ENCODE peak calls at places on chromosomes 13 and 19, in seven cellular contexts. One of them, this sample, is unnamed.

GRCh38 chr19:42352216-42352892 is 26.9 kb downstream of the MEGF8 start:
- DNase-seq in HS-27A: no peak
- DNase-seq in neural crest cell: peak
- DNase-seq in trophoblast cell: no peak
- DNase-seq in adipocyte: no peak
- DNase-seq in GM12864: no peak
- DNase-seq in tibial nerve: no peak
- DNase-seq in this sample: no peak

GRCh38 chr13:42377640-42378382 is 105.9 kb downstream of the AKAP11 start:
- DNase-seq in HS-27A: no peak
- DNase-seq in adipocyte: no peak
- DNase-seq in trophoblast cell: no peak
- DNase-seq in tibial nerve: no peak
- DNase-seq in GM12864: peak
- DNase-seq in neural crest cell: no peak
- DNase-seq in this sample: peak

GRCh38 chr19:56253737-56254136 is 18.8 kb upstream of the EDDM13 start:
- DNase-seq in trophoblast cell: no peak
- DNase-seq in GM12864: peak
- DNase-seq in adipocyte: peak
- DNase-seq in neural crest cell: no peak
- DNase-seq in HS-27A: peak
- DNase-seq in tibial nerve: peak
- DNase-seq in this sample: no peak

GRCh38 chr13:83549671-83550070 is 332.6 kb downstream of the SLITRK1 start:
- DNase-seq in GM12864: no peak
- DNase-seq in HS-27A: no peak
- DNase-seq in neural crest cell: no peak
- DNase-seq in trophoblast cell: no peak
- DNase-seq in tibial nerve: no peak
- DNase-seq in adipocyte: no peak
- DNase-seq in this sample: no peak

GRCh38 chr13:40329682-40330485 is 336.6 kb downstream of the FOXO1 start:
- DNase-seq in trophoblast cell: no peak
- DNase-seq in GM12864: no peak
- DNase-seq in neural crest cell: no peak
- DNase-seq in tibial nerve: no peak
- DNase-seq in HS-27A: no peak
- DNase-seq in adipocyte: no peak
- DNase-seq in this sample: no peak

GRCh38 chr19:13978306-13978705 is 26.0 kb downstream of the DCAF15 start:
- DNase-seq in GM12864: no peak
- DNase-seq in trophoblast cell: no peak
- DNase-seq in adipocyte: no peak
- DNase-seq in HS-27A: no peak
- DNase-seq in neural crest cell: peak
- DNase-seq in tibial nerve: peak
- DNase-seq in this sample: no peak

GRCh38 chr19:13100031-13100588 is 2.5 kb downstream of the LYL1 start:
- DNase-seq in tibial nerve: no peak
- DNase-seq in neural crest cell: no peak
- DNase-seq in adipocyte: no peak
- DNase-seq in GM12864: peak
- DNase-seq in HS-27A: no peak
- DNase-seq in trophoblast cell: no peak
- DNase-seq in this sample: no peak

GRCh38 chr13:66859934-66860867 is 369.9 kb downstream of the PCDH9 start:
- DNase-seq in tibial nerve: no peak
- DNase-seq in adipocyte: no peak
- DNase-seq in trophoblast cell: no peak
- DNase-seq in neural crest cell: no peak
- DNase-seq in HS-27A: no peak
- DNase-seq in GM12864: no peak
- DNase-seq in this sample: no peak

GRCh38 chr19:43551399-43552197 is 18.6 kb downstream of the ZNF575 start:
- DNase-seq in HS-27A: no peak
- DNase-seq in GM12864: no peak
- DNase-seq in neural crest cell: no peak
- DNase-seq in trophoblast cell: no peak
- DNase-seq in tibial nerve: no peak
- DNase-seq in adipocyte: no peak
- DNase-seq in this sample: no peak

GRCh38 chr13:106597190-106597589 is 29.3 kb upstream of the ARGLU1 start:
- DNase-seq in HS-27A: no peak
- DNase-seq in GM12864: no peak
- DNase-seq in neural crest cell: no peak
- DNase-seq in tibial nerve: no peak
- DNase-seq in trophoblast cell: no peak
- DNase-seq in adipocyte: peak
- DNase-seq in this sample: no peak

GRCh38 chr19:11814707-11815050 is 606 bp downstream of the ZNF440 start:
- DNase-seq in GM12864: no peak
- DNase-seq in adipocyte: peak
- DNase-seq in tibial nerve: no peak
- DNase-seq in trophoblast cell: peak
- DNase-seq in neural crest cell: no peak
- DNase-seq in HS-27A: no peak
- DNase-seq in this sample: no peak

GRCh38 chr19:44757057-44757734 is 8.7 kb downstream of the BCL3 start:
- DNase-seq in trophoblast cell: peak
- DNase-seq in neural crest cell: peak
- DNase-seq in HS-27A: no peak
- DNase-seq in tibial nerve: peak
- DNase-seq in GM12864: no peak
- DNase-seq in adipocyte: no peak
- DNase-seq in this sample: no peak

GRCh38 chr13:37657134-37657533 is 58.6 kb upstream of the POSTN start:
- DNase-seq in HS-27A: peak
- DNase-seq in neural crest cell: no peak
- DNase-seq in trophoblast cell: peak
- DNase-seq in tibial nerve: no peak
- DNase-seq in adipocyte: peak
- DNase-seq in GM12864: no peak
- DNase-seq in this sample: no peak

GRCh38 chr19:50912727-50913716 is 1.8 kb upstream of the KLK4 start:
- DNase-seq in trophoblast cell: no peak
- DNase-seq in neural crest cell: no peak
- DNase-seq in GM12864: no peak
- DNase-seq in adipocyte: no peak
- DNase-seq in tibial nerve: no peak
- DNase-seq in HS-27A: no peak
- DNase-seq in this sample: no peak

GRCh38 chr19:8081569-8082550 is 29.3 kb downstream of the CCL25 start:
- DNase-seq in neural crest cell: no peak
- DNase-seq in HS-27A: no peak
- DNase-seq in adipocyte: no peak
- DNase-seq in tibial nerve: no peak
- DNase-seq in trophoblast cell: peak
- DNase-seq in GM12864: no peak
- DNase-seq in this sample: no peak

GRCh38 chr19:2512523-2513431 is 36.9 kb downstream of the GADD45B start:
- DNase-seq in HS-27A: no peak
- DNase-seq in trophoblast cell: no peak
- DNase-seq in neural crest cell: no peak
- DNase-seq in tibial nerve: no peak
- DNase-seq in GM12864: no peak
- DNase-seq in adipocyte: no peak
- DNase-seq in this sample: no peak

GRCh38 chr13:74758188-74758587 is 624.0 kb upstream of the KLF12 start:
- DNase-seq in GM12864: no peak
- DNase-seq in adipocyte: no peak
- DNase-seq in trophoblast cell: no peak
- DNase-seq in tibial nerve: no peak
- DNase-seq in HS-27A: no peak
- DNase-seq in neural crest cell: no peak
- DNase-seq in this sample: no peak

GRCh38 chr19:2084993-2085720 is 11.0 kb downstream of the MOB3A start:
- DNase-seq in adipocyte: peak
- DNase-seq in neural crest cell: no peak
- DNase-seq in tibial nerve: peak
- DNase-seq in trophoblast cell: peak
- DNase-seq in GM12864: peak
- DNase-seq in HS-27A: no peak
- DNase-seq in this sample: peak

GRCh38 chr13:42369071-42369795 is 97.3 kb downstream of the AKAP11 start:
- DNase-seq in neural crest cell: no peak
- DNase-seq in HS-27A: no peak
- DNase-seq in trophoblast cell: no peak
- DNase-seq in adipocyte: no peak
- DNase-seq in GM12864: no peak
- DNase-seq in tibial nerve: no peak
- DNase-seq in this sample: no peak

GRCh38 chr13:24875566-24875965 is 111.6 kb downstream of the RNF17 start:
- DNase-seq in HS-27A: no peak
- DNase-seq in neural crest cell: no peak
- DNase-seq in GM12864: no peak
- DNase-seq in adipocyte: no peak
- DNase-seq in tibial nerve: no peak
- DNase-seq in trophoblast cell: no peak
- DNase-seq in this sample: no peak

GRCh38 chr13:28489536-28489935 is 5.4 kb downstream of the FLT1 start:
- DNase-seq in trophoblast cell: no peak
- DNase-seq in tibial nerve: no peak
- DNase-seq in neural crest cell: no peak
- DNase-seq in adipocyte: peak
- DNase-seq in HS-27A: no peak
- DNase-seq in GM12864: no peak
- DNase-seq in this sample: no peak

GRCh38 chr13:42990147-42990990 is 1.7 kb downstream of the EPSTI1 start:
- DNase-seq in trophoblast cell: no peak
- DNase-seq in GM12864: no peak
- DNase-seq in HS-27A: no peak
- DNase-seq in neural crest cell: no peak
- DNase-seq in adipocyte: peak
- DNase-seq in tibial nerve: no peak
- DNase-seq in this sample: no peak

GRCh38 chr13:64274481-64275217 is 2859.0 kb upstream of the PCDH20 start:
- DNase-seq in GM12864: no peak
- DNase-seq in adipocyte: no peak
- DNase-seq in neural crest cell: no peak
- DNase-seq in trophoblast cell: no peak
- DNase-seq in tibial nerve: no peak
- DNase-seq in HS-27A: no peak
- DNase-seq in this sample: no peak

GRCh38 chr13:42000836-42001235 is 39.9 kb upstream of the VWA8 start:
- DNase-seq in neural crest cell: no peak
- DNase-seq in HS-27A: no peak
- DNase-seq in GM12864: no peak
- DNase-seq in adipocyte: no peak
- DNase-seq in tibial nerve: no peak
- DNase-seq in trophoblast cell: no peak
- DNase-seq in this sample: no peak

GRCh38 chr19:28886708-28887107 is 326.2 kb downstream of the UQCRFS1 start:
- DNase-seq in GM12864: no peak
- DNase-seq in adipocyte: no peak
- DNase-seq in trophoblast cell: no peak
- DNase-seq in HS-27A: no peak
- DNase-seq in neural crest cell: no peak
- DNase-seq in tibial nerve: no peak
- DNase-seq in this sample: no peak

GRCh38 chr19:37963190-37963947 is 56.4 kb downstream of the SIPA1L3 start:
- DNase-seq in tibial nerve: no peak
- DNase-seq in trophoblast cell: no peak
- DNase-seq in GM12864: no peak
- DNase-seq in HS-27A: peak
- DNase-seq in adipocyte: peak
- DNase-seq in neural crest cell: no peak
- DNase-seq in this sample: no peak

GRCh38 chr13:40494932-40495619 is 171.4 kb downstream of the FOXO1 start:
- DNase-seq in GM12864: no peak
- DNase-seq in tibial nerve: no peak
- DNase-seq in HS-27A: no peak
- DNase-seq in neural crest cell: no peak
- DNase-seq in trophoblast cell: no peak
- DNase-seq in adipocyte: no peak
- DNase-seq in this sample: no peak

GRCh38 chr19:860481-861098 is 1.1 kb downstream of the CFD start:
- DNase-seq in neural crest cell: no peak
- DNase-seq in HS-27A: no peak
- DNase-seq in adipocyte: peak
- DNase-seq in trophoblast cell: no peak
- DNase-seq in GM12864: no peak
- DNase-seq in tibial nerve: peak
- DNase-seq in this sample: no peak

GRCh38 chr19:10514211-10515145 is 2.8 kb downstream of the S1PR5 start:
- DNase-seq in adipocyte: no peak
- DNase-seq in HS-27A: no peak
- DNase-seq in neural crest cell: no peak
- DNase-seq in trophoblast cell: no peak
- DNase-seq in GM12864: no peak
- DNase-seq in tibial nerve: no peak
- DNase-seq in this sample: no peak

GRCh38 chr19:42683917-42684513 is 56.3 kb downstream of the PSG3 start:
- DNase-seq in GM12864: no peak
- DNase-seq in trophoblast cell: peak
- DNase-seq in adipocyte: peak
- DNase-seq in neural crest cell: peak
- DNase-seq in HS-27A: peak
- DNase-seq in tibial nerve: peak
- DNase-seq in this sample: no peak

GRCh38 chr19:58515259-58515658 is 3.5 kb upstream of the SLC27A5 start:
- DNase-seq in tibial nerve: no peak
- DNase-seq in GM12864: no peak
- DNase-seq in trophoblast cell: no peak
- DNase-seq in HS-27A: no peak
- DNase-seq in adipocyte: no peak
- DNase-seq in neural crest cell: no peak
- DNase-seq in this sample: no peak

GRCh38 chr13:100550433-100550832 is 38.2 kb downstream of the GGACT start:
- DNase-seq in HS-27A: no peak
- DNase-seq in tibial nerve: no peak
- DNase-seq in neural crest cell: peak
- DNase-seq in adipocyte: peak
- DNase-seq in trophoblast cell: no peak
- DNase-seq in GM12864: no peak
- DNase-seq in this sample: no peak

GRCh38 chr19:16587031-16588023 is 15.1 kb upstream of the SLC35E1 start:
- DNase-seq in HS-27A: no peak
- DNase-seq in tibial nerve: peak
- DNase-seq in adipocyte: peak
- DNase-seq in GM12864: no peak
- DNase-seq in neural crest cell: no peak
- DNase-seq in trophoblast cell: no peak
- DNase-seq in this sample: peak

GRCh38 chr13:99218545-99218944 is 17.9 kb downstream of the UBAC2 start:
- DNase-seq in neural crest cell: no peak
- DNase-seq in HS-27A: no peak
- DNase-seq in adipocyte: no peak
- DNase-seq in GM12864: no peak
- DNase-seq in tibial nerve: no peak
- DNase-seq in trophoblast cell: no peak
- DNase-seq in this sample: no peak

GRCh38 chr19:11054200-11054599 is 35.1 kb upstream of the LDLR start:
- DNase-seq in adipocyte: no peak
- DNase-seq in trophoblast cell: no peak
- DNase-seq in HS-27A: no peak
- DNase-seq in tibial nerve: no peak
- DNase-seq in neural crest cell: no peak
- DNase-seq in GM12864: no peak
- DNase-seq in this sample: no peak

GRCh38 chr19:46350029-46350757 is 3.3 kb downstream of the PPP5C start:
- DNase-seq in trophoblast cell: no peak
- DNase-seq in tibial nerve: no peak
- DNase-seq in adipocyte: no peak
- DNase-seq in GM12864: no peak
- DNase-seq in HS-27A: no peak
- DNase-seq in neural crest cell: no peak
- DNase-seq in this sample: no peak

GRCh38 chr13:99800004-99800403 is 171.6 kb downstream of the ZIC5 start:
- DNase-seq in tibial nerve: no peak
- DNase-seq in trophoblast cell: no peak
- DNase-seq in adipocyte: no peak
- DNase-seq in neural crest cell: no peak
- DNase-seq in HS-27A: no peak
- DNase-seq in GM12864: no peak
- DNase-seq in this sample: no peak

This sample was measured in SIG-M5.